ENCODE peak calls at places on chromosomes 7 and 10, in ten cellular contexts. L is B cell, U is Calu3, T is H1, O is GM10248, P is brain microvascular endothelial cell, J is heart right ventricle, B is epithelial cell of esophagus, X is heart left ventricle, H is AG10803. E is an unnamed sample.

GRCh38 chr7:121278120-121279021 is 50.4 kb upstream of the WNT16 start:
- DNase-seq in P (peak; percentile 23), J (no peak), H (no peak), B (peak; percentile 56), O (peak; percentile 67), U (no peak), L (no peak), T (no peak), X (no peak), E (no peak)

GRCh38 chr10:15542817-15543216 is 171.7 kb upstream of the FAM171A1 start:
- DNase-seq in O (no peak), T (no peak), L (no peak), B (no peak), X (no peak), P (no peak), H (no peak), U (no peak), J (no peak), E (no peak)

GRCh38 chr10:20694296-20694695 is 202.8 kb downstream of the NEBL start:
- DNase-seq in B (no peak), J (no peak), X (no peak), T (no peak), O (no peak), U (no peak), P (no peak), H (no peak), L (no peak), E (no peak)

GRCh38 chr10:11782793-11783557 is 40.2 kb upstream of the PROSER2 start:
- DNase-seq in H (peak; percentile 53), L (no peak), P (peak; percentile 39), B (peak; percentile 77), U (peak; percentile 41), J (no peak), T (no peak), O (peak; percentile 72), X (no peak), E (peak; percentile 69)

GRCh38 chr10:130364631-130365030 is 228.4 kb downstream of the GLRX3 start:
- DNase-seq in J (no peak), X (no peak), H (no peak), B (no peak), L (no peak), T (no peak), O (no peak), U (no peak), P (no peak), E (no peak)

GRCh38 chr7:81956520-81956919 is 186.7 kb upstream of the HGF start:
- DNase-seq in L (no peak), H (peak; percentile 53), T (no peak), U (peak; percentile 9), B (peak; percentile 23), P (peak; percentile 53), J (peak; percentile 13), X (no peak), O (peak; percentile 7), E (peak; percentile 33)

GRCh38 chr7:50446542-50446960 is 3.6 kb downstream of the FIGNL1 start:
- DNase-seq in B (peak; percentile 99), P (peak; percentile 39), J (no peak), L (no peak), T (no peak), U (peak; percentile 82), O (no peak), H (peak; percentile 86), X (no peak), E (peak; percentile 5)

GRCh38 chr10:6700066-6700465 is 120.0 kb upstream of the PRKCQ start:
- DNase-seq in B (no peak), J (no peak), L (no peak), P (no peak), U (no peak), O (no peak), T (no peak), H (no peak), X (no peak), E (peak; percentile 62)

GRCh38 chr7:44477063-44477830 is 13.2 kb downstream of the NUDCD3 start:
- DNase-seq in L (peak; percentile 49), B (peak; percentile 91), T (peak; percentile 65), J (peak; percentile 34), H (peak; percentile 78), X (peak; percentile 62), O (peak; percentile 69), P (peak; percentile 76), U (peak; percentile 77), E (peak; percentile 84)

GRCh38 chr7:51139796-51140195 is 176.8 kb downstream of the COBL start:
- DNase-seq in H (no peak), T (no peak), B (peak; percentile 69), O (no peak), U (peak; percentile 39), L (no peak), J (no peak), X (no peak), P (no peak), E (peak; percentile 36)

GRCh38 chr7:92674379-92674778 is 84.2 kb upstream of the FAM133B start:
- DNase-seq in O (peak; percentile 22), J (no peak), B (no peak), X (no peak), P (no peak), H (no peak), T (no peak), U (no peak), L (no peak), E (no peak)

GRCh38 chr10:69991151-69991550 is 61.5 kb upstream of the MACROH2A2 start:
- DNase-seq in L (no peak), X (no peak), B (peak; percentile 45), P (no peak), T (no peak), H (no peak), U (no peak), O (no peak), J (no peak), E (no peak)

GRCh38 chr7:142307246-142307900 is 49.5 kb upstream of the PRSS58 start:
- DNase-seq in L (no peak), J (no peak), X (no peak), P (no peak), U (no peak), T (no peak), H (no peak), B (no peak), O (no peak), E (no peak)

GRCh38 chr10:71911296-71911954 is 52.8 kb upstream of the CHST3 start:
- DNase-seq in J (peak; percentile 50), U (no peak), O (no peak), T (no peak), X (no peak), H (no peak), B (no peak), L (no peak), P (no peak), E (no peak)

GRCh38 chr7:77944183-77945182 is 145.9 kb downstream of the PHTF2 start:
- DNase-seq in T (no peak), B (no peak), L (no peak), X (no peak), P (no peak), O (no peak), U (no peak), J (no peak), H (no peak), E (no peak)

GRCh38 chr7:75653651-75654050 is 85.1 kb downstream of the HIP1 start:
- DNase-seq in P (no peak), X (no peak), L (no peak), T (no peak), H (no peak), U (no peak), J (no peak), B (no peak), O (no peak), E (no peak)

GRCh38 chr7:44219371-44220045 is 18.7 kb downstream of the YKT6 start:
- DNase-seq in B (no peak), T (no peak), O (no peak), L (no peak), J (no peak), X (peak; percentile 22), P (no peak), H (no peak), U (no peak), E (no peak)

GRCh38 chr7:24428676-24429075 is 144.6 kb upstream of the PALS2 start:
- DNase-seq in L (no peak), O (no peak), B (no peak), J (no peak), H (no peak), T (no peak), X (no peak), P (no peak), U (no peak), E (no peak)
- TF ChIP-seq CTCF in L (no peak), O (no peak), B (no peak), J (no peak), H (no peak), T (no peak), X (no peak), P (no peak), U (no peak), E (no peak)

GRCh38 chr10:114077815-114078219 is 34.2 kb downstream of the ADRB1 start:
- DNase-seq in P (no peak), L (no peak), U (no peak), H (no peak), T (no peak), J (no peak), B (no peak), O (no peak), X (no peak), E (no peak)
- TF ChIP-seq CTCF in P (peak; percentile 8), L (no peak), U (no peak), H (no peak), T (peak; percentile 23), J (no peak), B (no peak), O (no peak), X (no peak), E (no peak)

DNA sequence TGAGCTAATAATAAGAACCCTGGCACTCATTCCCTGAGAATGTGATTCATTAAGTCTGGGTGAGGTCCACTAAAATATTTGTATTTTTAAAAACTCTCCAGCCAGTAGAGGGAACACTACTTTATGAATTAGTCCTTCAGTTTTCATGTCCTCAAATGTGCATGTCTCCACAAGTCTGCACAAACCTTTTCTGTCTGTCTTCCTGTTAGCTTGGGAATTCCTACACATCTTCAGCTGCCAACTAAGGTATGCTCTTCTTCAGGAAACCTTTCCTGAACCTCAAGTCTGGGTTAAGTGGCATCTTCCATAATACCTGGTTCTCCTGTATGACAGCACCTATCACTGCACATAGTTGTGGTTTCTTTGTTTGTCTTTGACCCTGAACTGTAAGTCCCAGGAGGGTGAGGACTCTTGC is 119.6 kb upstream of the MKX start:
- DNase-seq in O (no peak), P (no peak), J (no peak), H (peak; percentile 44), U (no peak), L (no peak), B (peak; percentile 83), X (no peak), T (no peak), E (peak; percentile 3)
- TF ChIP-seq CTCF in O (no peak), P (no peak), J (no peak), H (peak; percentile 32), U (no peak), L (no peak), B (peak; percentile 14), X (no peak), T (no peak), E (peak; percentile 12)

DNA sequence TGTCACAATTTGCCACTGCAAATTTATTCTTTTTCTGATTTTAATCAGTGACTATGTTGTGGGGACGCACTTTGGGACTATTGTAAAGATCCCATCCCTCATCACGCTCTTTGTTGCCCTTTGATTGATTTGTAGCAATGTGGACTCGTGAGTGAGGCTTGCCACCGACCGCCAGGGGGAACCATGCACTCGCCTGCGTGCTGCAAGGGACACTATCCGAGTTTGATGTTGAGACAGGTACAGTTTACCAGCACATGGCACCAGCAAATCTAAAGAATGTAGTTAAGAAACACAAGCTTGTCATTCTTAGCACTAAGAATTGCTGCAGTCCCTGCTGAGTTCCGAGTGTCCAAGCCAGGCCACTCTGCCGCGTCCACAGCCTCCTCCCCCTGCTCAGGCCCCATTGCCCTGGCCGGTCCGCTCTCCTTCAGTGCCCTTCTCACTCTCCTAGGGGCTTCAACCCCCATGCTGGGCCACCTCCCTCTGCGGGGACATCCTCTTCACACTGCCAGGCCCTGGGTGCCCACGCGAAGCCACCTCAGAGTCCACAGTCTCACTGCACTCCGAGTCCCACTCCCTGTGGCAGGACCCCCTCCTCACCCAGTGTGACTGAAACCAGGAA is 2.0 kb upstream of the SFTPA2 start:
- DNase-seq in O (peak; percentile 62), H (peak; percentile 58), T (peak; percentile 34), U (peak; percentile 87), J (peak; percentile 66), B (peak; percentile 69), X (peak; percentile 66), P (peak; percentile 48), L (peak; percentile 56), E (peak; percentile 33)
- TF ChIP-seq CTCF in O (peak; percentile 90), H (peak; percentile 96), T (peak; percentile 90), U (peak; percentile 88), J (peak; percentile 81), B (peak; percentile 95), X (peak; percentile 87), P (peak; percentile 96), L (peak; percentile 69), E (peak; percentile 95)

E was measured in foreskin fibroblast.